ENCODE peak calls at places on chromosome 6, in six cellular contexts. A is fibroblast of lung, B is A549, F is GM23338, E is PC-3, Q is HepG2. R is an unnamed sample.

GRCh38 chr6:20691185-20691584 is 156.9 kb downstream of the CDKAL1 start:
- DNase-seq in E (no peak), B (no peak), A (no peak), Q (no peak), F (no peak), R (no peak)

GRCh38 chr6:11437824-11438459 is 99.6 kb upstream of the TMEM170B start:
- DNase-seq in Q (no peak), A (peak), E (peak), F (no peak), B (no peak), R (no peak)

GRCh38 chr6:147065786-147066185 is 138.4 kb upstream of the STXBP5 start:
- DNase-seq in Q (peak), E (no peak), A (no peak), F (no peak), B (no peak), R (no peak)

GRCh38 chr6:164142312-164142711 is 727.8 kb downstream of the QKI start:
- DNase-seq in F (no peak), B (no peak), A (no peak), E (no peak), Q (no peak), R (no peak)

GRCh38 chr6:110542311-110543024 is 66.1 kb upstream of the SLC22A16 start:
- DNase-seq in Q (no peak), A (no peak), B (no peak), F (no peak), E (no peak), R (no peak)

GRCh38 chr6:149095842-149096241 is 221.7 kb upstream of the TAB2 start:
- DNase-seq in E (no peak), Q (no peak), B (no peak), A (no peak), F (no peak), R (no peak)

GRCh38 chr6:145603424-145603833 is 131.9 kb downstream of the EPM2A start:
- DNase-seq in B (no peak), A (no peak), E (no peak), F (no peak), Q (no peak), R (no peak)

GRCh38 chr6:26064619-26065257 is 22.5 kb upstream of the HFE start:
- DNase-seq in E (peak), A (peak), B (no peak), F (peak), Q (peak), R (peak)

GRCh38 chr6:53518862-53519261 is 26.0 kb downstream of the GCLC start:
- DNase-seq in A (no peak), Q (no peak), F (no peak), E (no peak), B (no peak), R (no peak)

DNA sequence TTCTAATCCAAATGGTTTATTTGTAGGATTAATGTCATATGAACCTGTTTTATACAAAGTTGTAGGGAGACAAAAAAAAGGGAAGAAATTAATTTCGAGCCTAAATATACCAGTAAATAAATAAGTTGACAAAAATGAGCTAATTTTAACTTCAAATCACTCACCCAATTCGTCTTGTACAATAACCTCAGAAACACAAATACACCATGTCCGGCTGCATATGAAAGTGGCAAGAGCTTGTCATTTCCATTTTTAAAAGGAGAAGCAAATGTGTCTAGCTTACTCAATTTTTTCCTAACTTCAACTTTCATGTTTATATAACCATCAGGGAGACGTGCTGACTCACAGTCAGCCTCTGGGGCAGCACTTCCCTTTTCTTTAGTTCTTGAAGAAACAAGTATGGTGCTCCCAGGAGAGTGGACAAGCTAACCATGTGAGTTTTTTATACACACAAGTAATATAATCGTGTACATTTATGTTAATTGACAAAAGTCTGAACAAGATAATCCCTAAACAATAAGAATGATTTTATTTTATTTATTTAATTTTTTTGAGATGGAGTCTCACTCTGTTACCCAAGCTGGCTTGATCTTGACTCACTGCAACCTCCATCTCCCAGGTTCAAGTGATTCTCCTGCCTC is 55.5 kb upstream of the SGK1 start:
- DNase-seq in E (peak), F (no peak), A (peak), B (peak), Q (no peak), R (peak)
- H3K4me2 ChIP-seq in E (peak), F (no peak), A (peak), B (peak), Q (no peak), R (no peak)

GRCh38 chr6:17280552-17281090 is 540 bp upstream of the RBM24 start:
- DNase-seq in B (no peak), Q (no peak), E (no peak), A (peak), F (peak), R (peak)

GRCh38 chr6:17276766-17277165 is 4.4 kb upstream of the RBM24 start:
- DNase-seq in F (no peak), Q (no peak), E (no peak), A (peak), B (no peak), R (no peak)

GRCh38 chr6:17278289-17279061 is 2.7 kb upstream of the RBM24 start:
- DNase-seq in E (peak), Q (peak), F (no peak), B (no peak), A (peak), R (no peak)

GRCh38 chr6:17280138-17280537 is 1.0 kb upstream of the RBM24 start:
- DNase-seq in F (no peak), B (no peak), A (no peak), Q (no peak), E (no peak), R (no peak)

GRCh38 chr6:17277256-17277655 is 3.9 kb upstream of the RBM24 start:
- DNase-seq in Q (no peak), A (peak), B (no peak), E (no peak), F (no peak), R (no peak)
- TF ChIP-seq CTCF in Q (no peak), A (no peak), B (no peak), E (no peak), F (no peak), R (no peak)

GRCh38 chr6:71228461-71229041 is 60.1 kb upstream of the OGFRL1 start:
- DNase-seq in A (peak), B (no peak), E (peak), Q (no peak), F (no peak), R (no peak)

GRCh38 chr6:71220466-71220865 is 68.1 kb upstream of the OGFRL1 start:
- DNase-seq in F (no peak), A (no peak), B (no peak), E (no peak), Q (no peak), R (no peak)

GRCh38 chr6:71226151-71226550 is 62.5 kb upstream of the OGFRL1 start:
- DNase-seq in F (no peak), E (no peak), Q (no peak), A (no peak), B (no peak), R (no peak)

GRCh38 chr6:71222676-71223075 is 65.9 kb upstream of the OGFRL1 start:
- DNase-seq in A (no peak), B (no peak), E (peak), F (no peak), Q (no peak), R (no peak)

GRCh38 chr6:71224011-71224410 is 64.6 kb upstream of the OGFRL1 start:
- DNase-seq in A (peak), B (no peak), Q (no peak), F (no peak), E (no peak), R (no peak)
- H3K27ac ChIP-seq in A (no peak), B (no peak), Q (no peak), F (no peak), E (no peak), R (no peak)

DNA sequence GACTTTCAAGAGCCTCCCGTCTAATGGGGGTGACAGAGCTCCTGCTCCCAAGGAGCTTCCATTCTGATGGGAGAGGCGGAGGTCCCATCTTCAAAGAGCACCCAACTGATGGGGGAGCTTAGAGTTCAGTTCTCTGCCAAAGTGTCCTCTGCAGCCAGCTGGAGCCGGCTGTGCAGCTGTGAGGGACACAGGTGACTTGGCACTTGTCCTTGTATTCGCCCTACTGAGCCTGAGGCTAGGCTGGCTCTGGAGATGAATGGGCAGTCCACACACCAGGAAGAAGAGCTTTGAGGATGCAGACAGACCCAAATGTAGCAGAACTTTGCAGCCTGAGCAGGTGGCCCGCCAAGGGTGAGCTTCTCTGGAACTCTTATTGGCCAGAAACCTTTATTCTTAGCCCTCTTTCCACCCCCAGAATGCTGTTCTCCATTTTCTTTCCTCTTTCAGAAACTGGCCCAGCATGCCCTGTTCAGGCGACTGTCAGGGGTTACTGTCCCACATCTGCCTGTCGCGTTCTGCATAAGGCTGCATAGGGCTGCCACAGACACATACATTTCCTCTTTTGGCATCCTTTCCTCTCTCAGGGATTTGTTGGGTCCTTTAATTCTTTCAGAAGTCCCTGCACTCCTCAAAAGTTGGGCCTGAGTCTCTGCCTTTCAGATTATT is 108.7 kb upstream of the LRFN2 start:
- DNase-seq in Q (no peak), E (no peak), A (no peak), B (no peak), F (no peak), R (no peak)
- H3K4me2 ChIP-seq in Q (no peak), E (no peak), A (no peak), B (no peak), F (no peak), R (no peak)

DNA sequence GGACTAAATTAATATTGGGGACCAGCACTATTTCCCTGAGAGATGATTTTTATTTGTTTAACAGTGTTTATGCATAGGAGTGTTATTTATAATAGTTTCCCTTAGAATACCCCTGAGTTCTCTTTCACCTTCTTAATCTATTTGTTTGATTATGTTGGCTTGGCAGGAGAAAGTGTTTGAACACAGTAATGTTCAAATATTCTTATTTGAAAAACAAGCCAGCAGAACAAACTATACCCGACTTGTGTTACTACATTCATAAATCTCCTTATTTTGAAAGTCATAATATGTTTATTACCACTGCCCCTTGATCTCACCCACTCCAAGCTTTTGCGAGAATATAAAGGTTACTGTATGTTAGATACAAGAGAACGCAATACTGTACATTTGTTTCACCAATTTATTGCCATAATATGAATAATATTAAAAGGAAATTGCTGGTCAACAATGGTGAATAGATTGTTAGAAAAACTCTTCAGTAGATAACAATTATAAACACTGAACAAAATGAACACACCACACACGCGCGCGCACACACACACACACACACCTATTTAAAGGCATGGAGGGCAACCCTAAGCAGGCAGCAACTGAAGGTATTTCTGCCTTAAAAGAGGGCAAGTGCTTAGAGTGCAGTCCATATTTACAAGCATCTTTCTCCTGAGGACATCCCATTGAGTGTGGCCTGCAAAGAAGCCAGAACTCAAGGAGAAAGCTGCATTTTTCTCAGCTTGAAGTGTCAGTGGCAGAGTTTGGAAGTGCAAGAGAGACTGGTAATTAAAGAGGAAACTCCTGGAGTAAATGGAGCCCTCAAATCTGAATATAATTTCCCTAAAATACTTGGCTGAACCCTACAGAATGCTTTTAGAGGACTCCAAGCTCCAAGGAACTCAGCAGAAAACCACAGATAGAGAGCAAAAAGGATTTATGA is 279.4 kb upstream of the MAN1A1 start:
- DNase-seq in E (no peak), Q (no peak), B (no peak), F (peak), A (no peak), R (no peak)
- TF ChIP-seq CTCF in E (no peak), Q (no peak), B (no peak), F (no peak), A (no peak), R (no peak)

GRCh38 chr6:57305112-57305511 is 12.3 kb upstream of the PRIM2 start:
- DNase-seq in F (no peak), B (no peak), Q (no peak), A (no peak), E (no peak), R (no peak)
- H3K27ac ChIP-seq in F (no peak), B (no peak), Q (no peak), A (peak), E (no peak), R (peak)

R was measured in hepatocyte.